ENCODE peak calls at places on chromosomes 13 and 19, in five cellular contexts. C is SK-N-SH, W is GM12891, T is K562, F is GM12878. Z is an unnamed sample.

GRCh38 chr13:24272452-24273161 is 36.8 kb upstream of the C1QTNF9 start:
- DNase-seq in F (no peak), C (peak), T (no peak), W (no peak), Z (no peak)

GRCh38 chr19:56566904-56567273 is 379 bp upstream of the ZNF470 start:
- DNase-seq in W (peak), C (peak), T (no peak), F (no peak), Z (no peak)

GRCh38 chr13:50543767-50544166 is 299.7 kb downstream of the DLEU7 start:
- DNase-seq in W (no peak), C (no peak), T (no peak), F (no peak), Z (no peak)

GRCh38 chr13:111912453-111912866 is 154.5 kb upstream of the SOX1 start:
- DNase-seq in T (no peak), W (no peak), C (no peak), F (no peak), Z (no peak)

GRCh38 chr13:73532582-73532981 is 473.8 kb downstream of the KLF5 start:
- DNase-seq in T (no peak), F (no peak), C (no peak), W (no peak), Z (no peak)

GRCh38 chr13:83515267-83515666 is 367.0 kb downstream of the SLITRK1 start:
- DNase-seq in W (no peak), C (no peak), F (no peak), T (no peak), Z (no peak)

GRCh38 chr19:50255115-50255514 is 51.7 kb downstream of the MYH14 start:
- DNase-seq in F (no peak), T (peak), C (peak), W (no peak), Z (no peak)

GRCh38 chr19:1097810-1098176 is 2.6 kb upstream of the POLR2E start:
- DNase-seq in T (no peak), W (no peak), C (no peak), F (no peak), Z (no peak)

GRCh38 chr19:35560677-35561076 is 2.8 kb downstream of the ATP4A start:
- DNase-seq in W (no peak), T (no peak), F (no peak), C (no peak), Z (no peak)

GRCh38 chr19:46716013-46716671 is 772 bp downstream of the PRKD2 start:
- DNase-seq in C (peak), F (no peak), W (no peak), T (peak), Z (no peak)

GRCh38 chr19:45424191-45425058 is 708 bp upstream of the ERCC1 start:
- DNase-seq in C (peak), F (no peak), W (no peak), T (peak), Z (no peak)

GRCh38 chr13:30134578-30134977 is 172.8 kb downstream of the KATNAL1 start:
- DNase-seq in W (no peak), F (no peak), C (no peak), T (no peak), Z (no peak)

GRCh38 chr13:110705356-110705825 is 525 bp downstream of the CARS2 start:
- DNase-seq in C (no peak), F (no peak), T (no peak), W (no peak), Z (no peak)

GRCh38 chr19:35337984-35338296 is 9.0 kb downstream of the CD22 start:
- DNase-seq in W (no peak), F (no peak), C (no peak), T (no peak), Z (no peak)

GRCh38 chr19:43574424-43575155 is 737 bp downstream of the XRCC1 start:
- DNase-seq in F (no peak), T (no peak), W (no peak), C (no peak), Z (no peak)

GRCh38 chr19:7658219-7658686 is 10.6 kb upstream of the RETN start:
- DNase-seq in F (peak), W (peak), T (no peak), C (no peak), Z (peak)
- TF ChIP-seq TAF1 in F (peak), W (no peak), T (no peak), C (no peak), Z (no peak)

DNA sequence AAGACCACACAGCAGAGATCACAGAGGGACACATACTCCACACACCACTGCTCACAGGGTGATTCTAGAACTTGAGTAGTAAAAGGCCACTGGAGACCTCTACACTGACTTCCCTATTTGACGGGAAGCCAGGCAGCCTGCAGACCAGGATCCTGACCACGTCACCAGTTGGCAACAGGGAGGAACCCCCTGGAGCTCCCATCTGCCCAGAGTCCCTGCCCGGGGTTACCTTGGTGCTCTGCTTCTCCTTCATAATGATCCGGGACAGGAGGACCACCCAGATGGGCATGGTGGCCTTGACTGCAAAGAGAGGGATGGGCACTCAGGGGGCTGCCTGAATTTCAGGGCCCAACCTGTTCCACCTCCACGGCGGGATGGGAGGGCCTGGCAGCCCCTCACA is 932 bp downstream of the SLC35E1 start:
- DNase-seq in F (no peak), W (no peak), C (no peak), T (no peak), Z (no peak)
- TF ChIP-seq POLR2AphosphoS5 in F (no peak), W (no peak), C (no peak), T (no peak), Z (no peak)

GRCh38 chr13:32824061-32824460 is 192.2 kb upstream of the KL start:
- DNase-seq in F (no peak), W (no peak), T (no peak), C (no peak), Z (no peak)

GRCh38 chr13:32825481-32825880 is 190.7 kb upstream of the KL start:
- DNase-seq in W (no peak), T (no peak), F (no peak), C (no peak), Z (no peak)

GRCh38 chr13:32821149-32821688 is 195.0 kb upstream of the KL start:
- DNase-seq in W (no peak), F (no peak), C (no peak), T (no peak), Z (no peak)

GRCh38 chr13:32824671-32825070 is 191.6 kb upstream of the KL start:
- DNase-seq in T (no peak), C (no peak), F (no peak), W (no peak), Z (no peak)

DNA sequence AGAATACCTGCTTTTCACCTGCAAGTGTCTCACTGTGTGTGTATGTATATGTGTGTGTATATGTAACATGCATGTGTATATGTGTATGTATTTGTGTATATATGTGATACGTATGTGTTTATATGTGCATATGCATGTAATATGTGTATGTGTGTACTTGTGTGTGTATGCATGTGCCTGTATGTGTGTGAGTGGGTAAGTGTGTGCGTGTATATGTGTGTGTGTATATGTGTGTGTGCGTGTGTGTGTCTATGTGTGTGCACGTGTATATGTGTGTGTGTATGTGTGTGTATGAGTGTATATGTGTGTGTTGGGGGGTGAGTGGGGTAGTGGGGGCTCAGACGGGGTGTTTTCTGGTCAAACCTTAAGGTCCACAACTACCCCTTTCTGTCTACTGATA is 192.6 kb upstream of the KL start:
- DNase-seq in W (no peak), T (no peak), C (no peak), F (no peak), Z (no peak)
- TF ChIP-seq TAF1 in W (no peak), T (no peak), C (no peak), F (no peak), Z (no peak)

DNA sequence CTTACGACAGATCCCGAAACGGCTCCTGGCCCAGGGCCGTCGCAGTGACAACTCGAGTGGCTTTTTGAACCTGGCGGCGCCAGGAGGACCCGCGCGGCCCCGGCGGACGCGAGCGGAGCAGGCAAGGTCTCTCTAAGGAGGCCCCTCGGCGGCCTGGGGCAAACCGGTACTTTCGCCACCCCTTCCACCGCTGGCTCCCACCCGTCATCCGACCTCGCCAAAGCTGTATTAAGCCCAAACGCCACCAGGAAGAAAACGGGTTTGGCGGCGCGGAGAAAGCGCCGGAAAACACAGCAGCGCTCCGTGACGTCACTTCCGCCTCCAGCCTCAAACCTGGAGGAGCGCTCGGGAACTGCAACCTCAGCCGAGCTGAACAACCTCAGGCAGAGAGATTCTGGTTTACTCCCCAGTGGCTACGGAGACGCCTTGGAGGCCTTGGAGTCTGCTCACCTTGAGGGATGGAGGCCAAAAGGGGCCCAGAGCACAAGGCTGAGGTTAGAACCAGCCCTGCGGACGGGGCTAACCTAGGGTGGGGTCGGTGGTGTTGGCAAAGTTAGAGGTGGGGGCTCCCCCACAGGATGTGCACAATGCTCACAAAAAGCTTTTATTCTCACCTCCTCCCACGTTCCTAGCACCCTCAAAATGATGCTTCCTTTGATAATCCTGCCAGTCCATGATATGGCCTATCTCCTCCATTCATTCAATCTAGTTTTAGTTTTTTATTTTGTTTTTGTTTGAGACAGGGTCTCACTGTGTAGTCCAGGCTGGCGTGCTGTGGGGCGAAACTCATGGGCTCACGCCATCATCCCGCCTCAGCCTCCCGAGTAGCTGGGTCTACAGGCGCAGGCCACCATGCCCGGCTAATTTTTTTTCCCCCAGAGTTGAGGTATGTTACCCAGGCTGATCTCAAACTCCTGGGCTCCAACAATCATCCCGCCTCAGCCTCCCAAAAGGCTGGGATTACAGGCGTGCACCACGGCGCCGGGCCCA is at the start of gene ZNF266:
- DNase-seq in C (peak), T (peak), F (peak), W (peak), Z (peak)
- TF ChIP-seq POLR2AphosphoS5 in C (peak), T (peak), F (peak), W (peak), Z (peak)